ENCODE peak calls at places on chromosome 1, in five cellular contexts. One of them, this sample, is unnamed.

GRCh38 chr1:91651671-91652071 is 151.0 kb downstream of the CDC7 start:
- DNase-seq in activated naive CD4-positive, alpha-beta T cell treated with anti-CD3 and anti-CD28 coated beads, Interleukin-2, amount 50 U/mL, for 16 hours: no peak
- DNase-seq in iris pigment epithelial cell: peak
- DNase-seq in osteocyte: no peak
- DNase-seq in dermis blood vessel endothelial cell: peak
- DNase-seq in this sample: peak

GRCh38 chr1:3678361-3679097 is 26.2 kb downstream of the TP73 start:
- DNase-seq in activated naive CD4-positive, alpha-beta T cell treated with anti-CD3 and anti-CD28 coated beads, Interleukin-2, amount 50 U/mL, for 16 hours: no peak
- DNase-seq in osteocyte: no peak
- DNase-seq in iris pigment epithelial cell: no peak
- DNase-seq in dermis blood vessel endothelial cell: peak
- DNase-seq in this sample: no peak

GRCh38 chr1:41892211-41892840 is 26.4 kb downstream of the HIVEP3 start:
- DNase-seq in activated naive CD4-positive, alpha-beta T cell treated with anti-CD3 and anti-CD28 coated beads, Interleukin-2, amount 50 U/mL, for 16 hours: no peak
- DNase-seq in dermis blood vessel endothelial cell: no peak
- DNase-seq in iris pigment epithelial cell: no peak
- DNase-seq in osteocyte: no peak
- DNase-seq in this sample: no peak

GRCh38 chr1:219463629-219464028 is 149.3 kb downstream of the ZC3H11B start:
- DNase-seq in dermis blood vessel endothelial cell: no peak
- DNase-seq in osteocyte: no peak
- DNase-seq in iris pigment epithelial cell: no peak
- DNase-seq in activated naive CD4-positive, alpha-beta T cell treated with anti-CD3 and anti-CD28 coated beads, Interleukin-2, amount 50 U/mL, for 16 hours: no peak
- DNase-seq in this sample: no peak

GRCh38 chr1:231828182-231828920 is 201.8 kb downstream of the DISC1 start:
- DNase-seq in dermis blood vessel endothelial cell: peak
- DNase-seq in activated naive CD4-positive, alpha-beta T cell treated with anti-CD3 and anti-CD28 coated beads, Interleukin-2, amount 50 U/mL, for 16 hours: no peak
- DNase-seq in iris pigment epithelial cell: peak
- DNase-seq in osteocyte: no peak
- DNase-seq in this sample: no peak

GRCh38 chr1:71987210-71987609 is 295.1 kb downstream of the NEGR1 start:
- DNase-seq in activated naive CD4-positive, alpha-beta T cell treated with anti-CD3 and anti-CD28 coated beads, Interleukin-2, amount 50 U/mL, for 16 hours: no peak
- DNase-seq in dermis blood vessel endothelial cell: no peak
- DNase-seq in iris pigment epithelial cell: no peak
- DNase-seq in osteocyte: no peak
- DNase-seq in this sample: no peak

GRCh38 chr1:185315364-185316108 is 1.5 kb downstream of the IVNS1ABP start:
- DNase-seq in dermis blood vessel endothelial cell: peak
- DNase-seq in iris pigment epithelial cell: no peak
- DNase-seq in osteocyte: no peak
- DNase-seq in activated naive CD4-positive, alpha-beta T cell treated with anti-CD3 and anti-CD28 coated beads, Interleukin-2, amount 50 U/mL, for 16 hours: no peak
- DNase-seq in this sample: no peak

GRCh38 chr1:191977874-191978273 is 180.4 kb upstream of the RGS18 start:
- DNase-seq in osteocyte: no peak
- DNase-seq in activated naive CD4-positive, alpha-beta T cell treated with anti-CD3 and anti-CD28 coated beads, Interleukin-2, amount 50 U/mL, for 16 hours: no peak
- DNase-seq in dermis blood vessel endothelial cell: no peak
- DNase-seq in iris pigment epithelial cell: no peak
- DNase-seq in this sample: no peak

GRCh38 chr1:37944091-37944763 is 2.6 kb downstream of the INPP5B start:
- DNase-seq in iris pigment epithelial cell: peak
- DNase-seq in dermis blood vessel endothelial cell: no peak
- DNase-seq in activated naive CD4-positive, alpha-beta T cell treated with anti-CD3 and anti-CD28 coated beads, Interleukin-2, amount 50 U/mL, for 16 hours: no peak
- DNase-seq in osteocyte: no peak
- DNase-seq in this sample: no peak

GRCh38 chr1:86218859-86219258 is 62.3 kb upstream of the COL24A1 start:
- DNase-seq in iris pigment epithelial cell: no peak
- DNase-seq in activated naive CD4-positive, alpha-beta T cell treated with anti-CD3 and anti-CD28 coated beads, Interleukin-2, amount 50 U/mL, for 16 hours: no peak
- DNase-seq in dermis blood vessel endothelial cell: no peak
- DNase-seq in osteocyte: no peak
- DNase-seq in this sample: no peak

GRCh38 chr1:171644805-171645483 is 7.5 kb downstream of the MYOC start:
- DNase-seq in osteocyte: no peak
- DNase-seq in activated naive CD4-positive, alpha-beta T cell treated with anti-CD3 and anti-CD28 coated beads, Interleukin-2, amount 50 U/mL, for 16 hours: peak
- DNase-seq in iris pigment epithelial cell: peak
- DNase-seq in dermis blood vessel endothelial cell: peak
- DNase-seq in this sample: peak

This sample was measured in esophagus muscularis mucosa.